ENCODE peak calls at places on chromosome 13, in ten cellular contexts. Q is breast epithelium; P is upper lobe of left lung; C is psoas muscle; I is CD4-positive, alpha-beta T cell; L is A549; Z is esophagus squamous epithelium; W is transverse colon; D is AG04450; S is left ventricle myocardium inferior. B is an unnamed sample.

GRCh38 chr13:30346159-30346788 is 38.9 kb upstream of the KATNAL1 start:
- DNase-seq in Z (no peak), I (peak), Q (no peak), D (no peak), C (no peak), W (peak), P (no peak), L (no peak), S (no peak), B (peak)

GRCh38 chr13:105655046-105655445 is 880.4 kb downstream of the EFNB2 start:
- DNase-seq in I (no peak), S (no peak), Q (no peak), P (no peak), Z (no peak), L (no peak), W (no peak), D (peak), C (no peak), B (no peak)

GRCh38 chr13:109785141-109785891 is 1.1 kb downstream of the IRS2 start:
- DNase-seq in Z (no peak), I (peak), W (peak), C (peak), Q (no peak), P (peak), S (peak), D (no peak), L (peak), B (peak)

GRCh38 chr13:113548171-113548641 is 36.3 kb upstream of the TFDP1 start:
- DNase-seq in Q (peak), C (no peak), D (no peak), W (peak), I (no peak), S (no peak), L (no peak), Z (no peak), P (peak), B (no peak)

GRCh38 chr13:30314562-30314961 is 7.2 kb upstream of the KATNAL1 start:
- DNase-seq in D (no peak), C (no peak), S (no peak), I (no peak), Z (no peak), Q (no peak), L (no peak), W (no peak), P (no peak), B (no peak)

GRCh38 chr13:45119469-45119989 is 781 bp upstream of the GTF2F2 start:
- DNase-seq in I (peak), Q (no peak), S (no peak), Z (no peak), D (peak), C (no peak), L (no peak), P (no peak), W (peak), B (peak)

GRCh38 chr13:99468971-99469545 is 32.2 kb upstream of the TM9SF2 start:
- DNase-seq in C (no peak), S (no peak), Z (no peak), I (no peak), W (no peak), L (no peak), Q (no peak), D (no peak), P (no peak), B (no peak)

GRCh38 chr13:67464154-67464553 is 234.0 kb upstream of the PCDH9 start:
- DNase-seq in L (no peak), Z (no peak), C (no peak), D (no peak), W (no peak), I (no peak), S (no peak), Q (no peak), P (no peak), B (no peak)

GRCh38 chr13:109835321-109835720 is 48.9 kb upstream of the IRS2 start:
- DNase-seq in W (no peak), Q (no peak), D (no peak), P (no peak), I (no peak), L (no peak), Z (no peak), C (no peak), S (no peak), B (no peak)

GRCh38 chr13:111962431-111962891 is 104.5 kb upstream of the SOX1 start:
- DNase-seq in Z (no peak), Q (no peak), P (no peak), L (no peak), I (no peak), S (no peak), C (no peak), W (no peak), D (no peak), B (no peak)

GRCh38 chr13:44734204-44734707 is 158.1 kb upstream of the TSC22D1 start:
- DNase-seq in L (no peak), Q (peak), C (peak), I (no peak), D (peak), W (no peak), P (peak), Z (no peak), S (peak), B (no peak)

GRCh38 chr13:20044086-20044485 is 85.6 kb downstream of the ZMYM2 start:
- DNase-seq in Q (no peak), I (no peak), W (no peak), S (no peak), Z (no peak), L (no peak), D (no peak), C (no peak), P (no peak), B (no peak)

GRCh38 chr13:106987435-106987800 is 419.5 kb upstream of the ARGLU1 start:
- DNase-seq in C (no peak), P (peak), S (peak), L (no peak), W (no peak), Z (no peak), D (no peak), Q (no peak), I (no peak), B (no peak)

GRCh38 chr13:106691251-106691650 is 123.3 kb upstream of the ARGLU1 start:
- DNase-seq in L (no peak), S (no peak), Q (no peak), P (no peak), I (no peak), Z (no peak), C (no peak), D (no peak), W (no peak), B (no peak)

GRCh38 chr13:101490400-101491015 is 38.0 kb downstream of the ITGBL1 start:
- DNase-seq in Q (no peak), C (no peak), W (no peak), Z (no peak), S (no peak), D (no peak), I (no peak), L (no peak), P (no peak), B (no peak)

GRCh38 chr13:60990032-60990733 is 425.5 kb downstream of the PCDH20 start:
- DNase-seq in P (peak), W (no peak), L (peak), S (no peak), C (no peak), Q (no peak), Z (no peak), I (no peak), D (no peak), B (no peak)

GRCh38 chr13:102402292-102402691 is 444 bp upstream of the FGF14 start:
- DNase-seq in C (peak), I (no peak), P (peak), W (peak), L (no peak), Q (no peak), Z (no peak), D (no peak), S (peak), B (no peak)

GRCh38 chr13:40247845-40248244 is 418.6 kb downstream of the FOXO1 start:
- DNase-seq in I (no peak), S (no peak), P (no peak), Q (no peak), W (no peak), Z (no peak), D (no peak), C (no peak), L (no peak), B (no peak)

GRCh38 chr13:44051923-44052322 is 172.2 kb downstream of the LACC1 start:
- DNase-seq in W (no peak), L (peak), S (no peak), Z (no peak), C (no peak), D (no peak), Q (no peak), P (no peak), I (no peak), B (no peak)

GRCh38 chr13:88068316-88068715 is 397.1 kb downstream of the SLITRK5 start:
- DNase-seq in Z (no peak), I (no peak), W (no peak), Q (no peak), S (no peak), P (no peak), C (no peak), D (peak), L (no peak), B (no peak)

GRCh38 chr13:43285891-43286602 is 262.7 kb downstream of the DNAJC15 start:
- DNase-seq in I (no peak), W (no peak), P (no peak), Q (no peak), L (no peak), S (no peak), C (no peak), D (no peak), Z (no peak), B (no peak)

DNA sequence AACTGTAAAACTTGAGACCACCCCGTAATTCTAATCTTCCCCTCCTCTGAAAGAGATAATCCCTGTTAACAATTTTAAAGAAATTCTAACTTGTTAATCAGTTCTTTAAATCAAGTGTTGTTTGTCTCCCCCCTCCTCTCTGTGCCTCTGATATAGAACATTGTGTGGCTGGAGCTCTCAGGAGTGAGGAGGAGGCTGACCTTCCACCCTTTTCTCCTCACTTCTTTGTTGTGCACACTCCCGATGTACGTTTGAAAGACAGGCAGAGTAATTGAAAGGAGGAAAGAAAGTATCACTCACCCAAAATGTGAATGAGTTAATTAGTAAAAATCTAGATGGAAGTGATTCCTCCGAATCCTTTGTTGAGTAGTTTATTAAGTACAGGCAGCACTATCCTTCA is 43.8 kb downstream of the TNFRSF19 start:
- DNase-seq in Z (no peak), S (no peak), P (no peak), I (no peak), W (no peak), Q (no peak), D (no peak), L (no peak), C (no peak), B (no peak)
- H3K27ac ChIP-seq in Z (no peak), S (no peak), P (no peak), I (no peak), W (no peak), Q (no peak), D (no peak), L (no peak), C (no peak), B (no peak)

DNA sequence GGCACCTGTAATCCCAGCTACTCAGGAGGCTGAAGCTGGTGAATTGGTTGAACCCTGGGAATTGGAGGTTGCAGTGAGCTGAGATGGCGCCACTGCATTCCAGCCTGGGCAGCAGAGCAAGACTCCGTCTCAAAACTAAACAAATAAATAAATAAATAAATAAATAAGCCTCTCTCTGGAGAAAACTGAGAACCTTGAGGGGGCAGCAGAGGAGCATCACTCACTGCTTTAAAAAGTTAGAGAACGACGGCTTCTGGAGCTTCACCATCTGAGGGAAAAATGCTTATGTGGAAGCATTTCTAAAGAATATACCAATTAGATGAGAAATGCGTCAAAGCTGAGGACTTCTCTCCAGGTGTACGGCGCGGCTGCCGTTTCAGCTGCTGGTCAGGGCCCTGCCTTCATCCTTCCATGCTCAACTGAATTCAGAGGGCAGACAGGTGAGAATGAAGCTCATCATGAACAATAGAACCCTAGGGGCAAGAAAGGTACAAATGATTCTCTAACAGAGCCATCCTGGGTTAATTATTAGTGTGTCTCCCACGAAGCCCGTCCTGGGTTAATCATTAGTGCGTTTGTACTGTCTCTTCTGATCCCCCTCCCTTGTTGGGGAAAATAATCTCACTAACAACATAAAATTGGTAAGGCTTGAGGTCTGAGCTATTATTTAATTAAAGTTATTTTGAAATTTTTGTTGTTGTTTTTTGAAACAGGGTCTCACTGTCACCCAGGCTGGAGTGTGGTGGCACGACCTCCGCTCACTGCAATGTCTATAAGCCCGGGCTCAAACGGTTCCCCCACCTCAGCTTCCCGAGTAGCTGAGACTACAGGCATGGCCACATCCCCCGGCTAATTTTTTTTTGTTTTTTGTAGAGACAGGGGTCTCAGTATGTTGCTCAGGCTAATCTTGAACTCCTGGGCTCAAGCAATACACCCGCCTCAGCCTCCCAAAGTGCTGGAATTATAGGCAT is 80.1 kb downstream of the IPO5 start:
- DNase-seq in C (no peak), Z (no peak), S (no peak), P (no peak), I (no peak), D (no peak), Q (no peak), L (peak), W (no peak), B (no peak)
- TF ChIP-seq CTCF in C (no peak), Z (no peak), S (peak), P (no peak), I (no peak), D (peak), Q (no peak), L (peak), W (peak), B (no peak)

DNA sequence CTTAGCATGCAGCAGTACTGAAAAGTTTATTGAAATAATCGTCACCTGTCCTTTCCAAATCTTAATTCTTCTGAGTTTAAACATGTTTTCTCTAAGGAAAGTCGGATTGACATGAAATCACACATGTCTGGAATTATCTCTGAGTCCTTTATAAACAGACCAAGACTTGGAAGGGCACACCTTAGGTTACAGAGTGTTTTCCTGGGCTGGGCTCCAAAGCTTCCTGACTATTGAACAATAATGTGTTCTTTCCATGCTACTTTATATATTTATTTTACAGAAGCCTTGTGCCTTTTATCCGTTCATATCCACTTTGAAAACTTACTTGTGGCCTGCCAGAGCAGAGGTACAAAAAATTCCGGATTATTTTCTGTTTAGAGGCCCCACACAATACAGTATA is 52.1 kb downstream of the LRCH1 start:
- DNase-seq in C (no peak), I (no peak), S (no peak), D (no peak), P (no peak), Q (no peak), W (no peak), Z (no peak), L (no peak), B (no peak)
- H3K27ac ChIP-seq in C (no peak), I (no peak), S (peak), D (no peak), P (peak), Q (peak), W (peak), Z (peak), L (peak), B (no peak)

DNA sequence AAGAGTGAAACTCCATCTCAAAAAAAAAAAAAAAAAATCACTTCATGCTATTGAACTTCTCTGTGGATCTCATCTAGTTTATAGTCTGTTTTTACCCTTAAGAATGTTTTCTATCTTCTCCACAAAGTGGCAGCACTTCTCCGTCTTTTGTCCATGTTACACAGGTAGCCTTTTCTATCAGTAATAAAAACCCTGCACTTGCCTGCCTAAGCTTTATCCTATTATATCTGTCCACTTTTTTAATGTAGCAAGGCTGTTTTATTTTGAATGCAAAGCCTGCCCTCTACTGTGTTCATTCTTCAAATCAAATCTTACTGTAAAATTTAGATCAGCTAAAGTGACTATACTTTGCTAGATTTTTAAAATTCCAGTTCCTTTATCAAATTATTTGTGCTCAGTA is 124.0 kb downstream of the STOML3 start:
- DNase-seq in L (peak), S (no peak), D (no peak), I (no peak), W (no peak), P (no peak), Z (no peak), Q (no peak), C (no peak), B (no peak)
- TF ChIP-seq CTCF in L (peak), S (no peak), D (no peak), I (no peak), W (no peak), P (no peak), Z (no peak), Q (no peak), C (no peak), B (no peak)

GRCh38 chr13:81104316-81104715 is 763.4 kb upstream of the SPRY2 start:
- DNase-seq in S (no peak), I (no peak), L (no peak), W (no peak), C (no peak), P (no peak), Q (no peak), D (no peak), Z (no peak), B (no peak)

GRCh38 chr13:81106348-81106747 is 765.4 kb upstream of the SPRY2 start:
- DNase-seq in Q (no peak), Z (no peak), S (no peak), W (peak), C (no peak), L (no peak), P (no peak), I (no peak), D (no peak), B (no peak)
- H3K27ac ChIP-seq in Q (no peak), Z (no peak), S (no peak), W (no peak), C (no peak), L (no peak), P (no peak), I (no peak), D (no peak), B (no peak)

GRCh38 chr13:91042870-91043269 is 304.6 kb upstream of the MIR17HG start:
- DNase-seq in S (no peak), Q (no peak), I (no peak), D (no peak), Z (no peak), L (no peak), C (no peak), P (no peak), W (no peak), B (no peak)

GRCh38 chr13:91045351-91046034 is 302.0 kb upstream of the MIR17HG start:
- DNase-seq in L (peak), S (no peak), Q (no peak), D (no peak), C (no peak), Z (no peak), W (no peak), P (no peak), I (no peak), B (no peak)

GRCh38 chr13:91046715-91047327 is 300.7 kb upstream of the MIR17HG start:
- DNase-seq in S (no peak), Z (no peak), Q (no peak), I (no peak), P (no peak), L (peak), C (no peak), W (no peak), D (no peak), B (no peak)
- TF ChIP-seq CTCF in S (no peak), Z (no peak), Q (no peak), I (no peak), P (no peak), L (no peak), C (no peak), W (no peak), D (no peak), B (no peak)

DNA sequence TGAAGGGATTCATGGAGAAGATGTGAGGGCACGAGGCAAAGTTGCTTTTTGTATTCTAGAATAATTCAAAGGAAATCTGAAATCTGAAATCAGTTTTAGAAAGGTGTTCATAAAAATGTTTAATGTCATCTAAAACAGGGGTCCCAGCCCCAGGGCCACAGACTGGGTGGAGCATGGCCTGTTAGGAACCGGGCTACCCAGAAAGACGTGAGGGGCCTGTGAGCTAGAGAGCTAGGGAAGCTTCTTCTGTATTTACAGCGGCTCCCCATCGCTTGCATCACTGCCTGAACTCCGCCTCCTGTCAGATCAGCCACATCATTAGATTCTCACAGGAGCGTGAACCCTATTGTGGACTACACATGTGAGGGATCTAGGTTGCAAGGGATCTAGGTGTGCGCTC is 151.2 kb downstream of the USP12 start:
- DNase-seq in Q (no peak), L (no peak), C (no peak), P (no peak), S (no peak), I (no peak), D (no peak), Z (no peak), W (no peak), B (no peak)
- H3K27ac ChIP-seq in Q (no peak), L (peak), C (no peak), P (no peak), S (no peak), I (no peak), D (no peak), Z (no peak), W (peak), B (no peak)

DNA sequence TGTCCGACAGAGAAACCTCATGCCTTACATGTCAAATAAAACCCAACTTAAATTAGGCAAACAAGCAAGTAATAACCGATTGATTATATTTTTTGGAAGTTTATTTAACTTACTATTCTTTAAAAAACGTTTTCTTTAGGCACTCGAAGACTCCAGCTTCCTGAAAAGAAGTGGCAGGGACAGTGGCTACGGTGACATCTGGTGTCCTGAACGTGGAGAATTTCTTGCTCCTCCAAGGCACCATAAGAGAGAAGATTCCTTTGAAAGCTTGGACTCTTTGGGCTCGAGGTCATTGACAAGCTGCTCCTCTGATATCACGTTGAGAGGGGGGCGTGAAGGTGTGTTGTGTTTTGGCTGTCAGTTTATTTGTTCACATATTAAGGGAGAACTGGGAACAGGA is 164.4 kb downstream of the LMO7 start:
- DNase-seq in W (no peak), P (no peak), Q (no peak), L (peak), I (no peak), D (no peak), C (no peak), S (no peak), Z (no peak), B (no peak)
- TF ChIP-seq CTCF in W (no peak), P (no peak), Q (no peak), L (peak), I (no peak), D (no peak), C (no peak), S (peak), Z (no peak), B (no peak)

B was measured in CD8-positive, alpha-beta T cell.